ENCODE peak calls at places on chromosomes 13 and 19, in ten cellular contexts. E is effector memory CD4-positive, alpha-beta T cell; Q is uterus; B is hypothalamus; D is NCI-H1092 treated with DMSO at 0.1 percent for 48 hours; M is Caki2; O is stimulated activated CD4-positive, alpha-beta T cell treated with anti-CD3 and anti-CD28 coated beads, Interleukin-1b, Interleukin-23, amount 100 ng/mL, for 1 hour; N is activated CD4-positive, alpha-beta T cell treated with anti-CD3 and anti-CD28 coated beads for 48 hours; J is HCT116; K is activated T-helper 1 cell treated with anti-CD3 and anti-CD28 coated beads, Interleukin-2, amount 50 U/mL, for 16 hours. G is an unnamed sample.

GRCh38 chr19:5762608-5763217 is 21.8 kb downstream of the PRR22 start:
- DNase-seq in M (no peak), D (no peak), E (no peak), B (no peak), O (no peak), J (no peak), K (no peak), Q (no peak), N (no peak), G (no peak)

GRCh38 chr13:80039000-80039399 is 301.9 kb downstream of the SPRY2 start:
- DNase-seq in J (no peak), D (no peak), E (no peak), Q (no peak), K (no peak), M (no peak), N (no peak), B (no peak), O (no peak), G (no peak)

GRCh38 chr13:100409132-100409531 is 179.5 kb downstream of the GGACT start:
- DNase-seq in Q (no peak), J (no peak), E (no peak), O (no peak), M (peak), B (no peak), N (no peak), K (no peak), D (no peak), G (no peak)

GRCh38 chr19:38298841-38299680 is 5.0 kb upstream of the C19orf33 start:
- DNase-seq in E (no peak), J (no peak), M (peak), B (no peak), O (no peak), D (no peak), Q (no peak), N (no peak), K (no peak), G (no peak)

GRCh38 chr13:99436686-99437416 is 64.4 kb upstream of the TM9SF2 start:
- DNase-seq in K (peak), M (peak), N (peak), D (peak), O (peak), J (peak), E (peak), B (peak), Q (peak), G (peak)

GRCh38 chr19:2135474-2136402 is 15.6 kb downstream of the AP3D1 start:
- DNase-seq in M (no peak), O (no peak), B (no peak), K (no peak), J (no peak), N (no peak), D (no peak), E (no peak), Q (no peak), G (no peak)

GRCh38 chr19:42468273-42468796 is 25.6 kb upstream of the CXCL17 start:
- DNase-seq in E (no peak), B (no peak), D (no peak), K (no peak), J (peak), N (no peak), Q (no peak), M (peak), O (no peak), G (no peak)

GRCh38 chr19:45404557-45405434 is at the start of gene PPP1R13L:
- DNase-seq in N (peak), J (peak), M (peak), D (peak), O (no peak), Q (peak), B (no peak), K (no peak), E (peak), G (no peak)

GRCh38 chr13:103187621-103188020 is 121.4 kb upstream of the SLC10A2 start:
- DNase-seq in D (peak), M (no peak), J (no peak), O (no peak), N (no peak), Q (no peak), K (no peak), E (no peak), B (no peak), G (no peak)

GRCh38 chr19:51687791-51688664 is 5.1 kb upstream of the SPACA6 start:
- DNase-seq in E (no peak), K (no peak), M (peak), O (no peak), Q (peak), B (peak), J (no peak), N (no peak), D (peak), G (no peak)

GRCh38 chr19:7349231-7349591 is 474 bp downstream of the ARHGEF18 start:
- DNase-seq in J (no peak), K (no peak), O (no peak), Q (no peak), B (no peak), N (no peak), M (no peak), D (no peak), E (no peak), G (no peak)

GRCh38 chr19:23075031-23075733 is 41.6 kb upstream of the ZNF730 start:
- DNase-seq in D (peak), N (peak), J (no peak), Q (peak), B (peak), M (peak), O (no peak), E (no peak), K (no peak), G (peak)

GRCh38 chr13:30877335-30877734 is 28.7 kb upstream of the MEDAG start:
- DNase-seq in J (no peak), O (no peak), E (no peak), D (no peak), Q (no peak), N (no peak), M (no peak), B (no peak), K (no peak), G (no peak)

GRCh38 chr19:812049-812816 is 9.5 kb downstream of the PLPPR3 start:
- DNase-seq in B (no peak), J (no peak), E (no peak), N (no peak), M (no peak), D (no peak), Q (no peak), O (no peak), K (no peak), G (no peak)

GRCh38 chr19:36939153-36939552 is 23.0 kb downstream of the ZNF568 start:
- DNase-seq in E (no peak), N (no peak), B (no peak), D (peak), K (no peak), O (no peak), Q (no peak), J (no peak), M (no peak), G (no peak)

GRCh38 chr19:18109731-18110671 is 12.4 kb downstream of the MAST3 start:
- DNase-seq in K (no peak), E (peak), O (no peak), M (peak), D (no peak), Q (no peak), J (no peak), N (peak), B (no peak), G (no peak)

GRCh38 chr19:48772503-48772953 is 17.2 kb downstream of the FGF21 start:
- DNase-seq in K (no peak), O (no peak), J (no peak), Q (no peak), N (no peak), E (no peak), D (no peak), B (no peak), M (no peak), G (no peak)

GRCh38 chr19:33143897-33144405 is 12.0 kb downstream of the WDR88 start:
- DNase-seq in Q (peak), D (peak), N (peak), E (peak), J (peak), M (peak), B (peak), O (peak), K (peak), G (no peak)

GRCh38 chr13:41864658-41865057 is 96.3 kb downstream of the VWA8 start:
- DNase-seq in D (no peak), M (no peak), K (no peak), Q (no peak), J (no peak), E (no peak), N (no peak), O (no peak), B (no peak), G (no peak)

GRCh38 chr13:89163081-89163480 is 1491.9 kb downstream of the SLITRK5 start:
- DNase-seq in J (no peak), Q (no peak), M (no peak), O (no peak), E (no peak), B (no peak), K (no peak), D (no peak), N (no peak), G (no peak)

GRCh38 chr13:35332134-35332533 is 144.4 kb downstream of the MAB21L1 start:
- DNase-seq in J (no peak), E (no peak), O (no peak), D (no peak), Q (no peak), K (no peak), B (no peak), M (no peak), N (no peak), G (no peak)

GRCh38 chr19:8221161-8221560 is 12.0 kb downstream of the CERS4 start:
- DNase-seq in E (no peak), K (no peak), M (no peak), O (no peak), B (peak), D (no peak), J (no peak), Q (no peak), N (no peak), G (no peak)

GRCh38 chr19:46471116-46471733 is at the start of gene PNMA8A:
- DNase-seq in B (peak), E (no peak), O (no peak), D (peak), M (peak), N (no peak), Q (peak), J (no peak), K (no peak), G (peak)

GRCh38 chr19:49442793-49443365 is 1.6 kb upstream of the SLC17A7 start:
- DNase-seq in N (peak), B (no peak), Q (peak), K (peak), O (no peak), M (peak), E (peak), D (no peak), J (peak), G (peak)

GRCh38 chr19:1794424-1795185 is 17.5 kb downstream of the ATP8B3 start:
- DNase-seq in D (no peak), E (no peak), N (no peak), Q (no peak), M (no peak), K (no peak), B (no peak), O (no peak), J (no peak), G (no peak)

GRCh38 chr19:57786906-57787305 is 17.4 kb downstream of the ZNF586 start:
- DNase-seq in B (no peak), Q (no peak), N (no peak), J (no peak), M (no peak), O (no peak), D (no peak), K (no peak), E (no peak), G (no peak)

GRCh38 chr13:29513002-29513980 is 82.2 kb downstream of the SLC7A1 start:
- DNase-seq in E (no peak), D (no peak), O (no peak), J (no peak), Q (no peak), B (no peak), K (no peak), M (no peak), N (no peak), G (no peak)

GRCh38 chr19:55536951-55537740 is at the start of gene SBK2:
- DNase-seq in E (no peak), N (no peak), D (peak), Q (no peak), B (no peak), J (no peak), O (no peak), K (no peak), M (no peak), G (no peak)

G was measured in type B pancreatic cell.